ENCODE peak calls at places on chromosome 19, in ten cellular contexts. H, X, F, D, I, U, E, J, Y and Z are unnamed samples.

GRCh38 chr19:37987356-37988332 is 80.6 kb downstream of the SIPA1L3 start:
- DNase-seq in I (no peak), H (no peak), X (no peak), U (no peak), Y (no peak), D (no peak), E (no peak), F (no peak), J (no peak), Z (no peak)

GRCh38 chr19:33520048-33520643 is 1.4 kb downstream of the PEPD start:
- DNase-seq in D (no peak), I (no peak), U (no peak), J (no peak), X (no peak), E (no peak), F (no peak), Y (no peak), H (no peak), Z (no peak)

GRCh38 chr19:10193666-10194499 is 870 bp downstream of the DNMT1 start:
- DNase-seq in X (peak; percentile 68), J (no peak), E (no peak), H (no peak), I (no peak), F (no peak), Y (peak; percentile 8), U (no peak), D (peak; percentile 40), Z (peak; percentile 52)

GRCh38 chr19:3302755-3303154 is 63.6 kb upstream of the NFIC start:
- DNase-seq in J (no peak), H (peak; percentile 35), D (no peak), F (no peak), Y (peak; percentile 26), E (no peak), U (no peak), X (no peak), I (no peak), Z (no peak)

GRCh38 chr19:33199441-33200265 is 5.5 kb downstream of the LRP3 start:
- DNase-seq in D (no peak), Y (no peak), F (no peak), X (no peak), U (no peak), I (no peak), J (no peak), H (no peak), E (no peak), Z (peak; percentile 13)

GRCh38 chr19:46821512-46822359 is 28.9 kb downstream of the AP2S1 start:
- DNase-seq in X (no peak), Y (no peak), J (peak; percentile 71), I (no peak), U (no peak), H (no peak), E (peak; percentile 31), D (peak; percentile 32), F (peak; percentile 54), Z (no peak)

GRCh38 chr19:55766466-55766865 is 2.5 kb upstream of the RFPL4AL1 start:
- DNase-seq in X (no peak), D (no peak), U (no peak), F (no peak), E (no peak), J (no peak), I (no peak), H (no peak), Y (no peak), Z (no peak)

GRCh38 chr19:54262470-54262869 is 5.4 kb upstream of the LILRB5 start:
- DNase-seq in I (no peak), U (no peak), D (no peak), J (no peak), E (no peak), F (no peak), H (no peak), Y (no peak), X (no peak), Z (no peak)

GRCh38 chr19:42683917-42684513 is 56.3 kb downstream of the PSG3 start:
- DNase-seq in I (peak; percentile 24), D (peak; percentile 27), E (no peak), U (no peak), J (no peak), F (no peak), Y (no peak), X (peak; percentile 9), H (peak; percentile 28), Z (no peak)

GRCh38 chr19:41682437-41682836 is 5.6 kb downstream of the CEACAM7 start:
- DNase-seq in D (no peak), I (no peak), J (no peak), E (no peak), F (no peak), X (no peak), Y (no peak), H (no peak), U (no peak), Z (no peak)

GRCh38 chr19:51926426-51926783 is 867 bp upstream of the ZNF613 start:
- DNase-seq in I (no peak), H (no peak), D (no peak), E (no peak), Y (no peak), F (no peak), X (no peak), J (no peak), U (no peak), Z (no peak)

GRCh38 chr19:5321851-5322681 is 18.5 kb downstream of the PTPRS start:
- DNase-seq in I (no peak), Y (no peak), D (peak; percentile 29), U (no peak), F (no peak), E (no peak), H (no peak), X (no peak), J (no peak), Z (no peak)

GRCh38 chr19:1041835-1042685 is 2.2 kb downstream of the ABCA7 start:
- DNase-seq in U (no peak), F (peak; percentile 41), J (no peak), I (no peak), D (no peak), E (no peak), Y (peak; percentile 69), H (peak; percentile 90), X (no peak), Z (no peak)

GRCh38 chr19:6828698-6829633 is 56.5 kb downstream of the VAV1 start:
- DNase-seq in J (no peak), I (no peak), U (no peak), F (no peak), X (no peak), Y (no peak), H (peak; percentile 98), D (peak; percentile 46), E (no peak), Z (no peak)

GRCh38 chr19:48635263-48635965 is 1.8 kb downstream of the DBP start:
- DNase-seq in F (peak; percentile 85), J (peak; percentile 50), D (peak; percentile 76), X (no peak), U (peak; percentile 73), Y (peak; percentile 64), E (peak; percentile 59), H (no peak), I (no peak), Z (peak; percentile 86)

GRCh38 chr19:1019980-1020867 is 699 bp downstream of the TMEM259 start:
- DNase-seq in I (no peak), D (no peak), Y (no peak), X (no peak), E (no peak), F (peak; percentile 57), H (no peak), J (no peak), U (peak; percentile 36), Z (no peak)

GRCh38 chr19:35246466-35247096 is 2.2 kb upstream of the LSR start:
- DNase-seq in D (no peak), Y (no peak), H (no peak), I (no peak), E (no peak), F (no peak), X (no peak), J (no peak), U (no peak), Z (no peak)